ENCODE peak calls at places on chromosomes 3 and 15, in seven cellular contexts. T is dorsolateral prefrontal cortex, V is uterus, P is mammary epithelial cell, B is esophagus squamous epithelium, R is aorta, C is bronchial epithelial cell. D is an unnamed sample.

GRCh38 chr3:197674741-197675567 is 61.8 kb downstream of the RUBCN start:
- DNase-seq in V (no peak), P (no peak), R (peak), C (no peak), T (no peak), B (no peak), D (no peak)

GRCh38 chr3:45092132-45093031 is 53.8 kb downstream of the CDCP1 start:
- DNase-seq in C (peak), T (no peak), P (peak), V (peak), R (no peak), B (no peak), D (no peak)

GRCh38 chr15:50416920-50417319 is 7.3 kb upstream of the USP8 start:
- DNase-seq in C (no peak), T (no peak), R (no peak), P (no peak), V (no peak), B (no peak), D (no peak)

GRCh38 chr15:65130941-65131340 is 2.7 kb downstream of the PDCD7 start:
- DNase-seq in C (peak), T (no peak), V (no peak), P (no peak), R (no peak), B (no peak), D (no peak)

GRCh38 chr3:52593103-52593502 is 56.7 kb downstream of the UQCC5 start:
- DNase-seq in T (no peak), B (no peak), R (no peak), V (no peak), P (no peak), C (no peak), D (no peak)

GRCh38 chr15:60781211-60781713 is 302.3 kb upstream of the ICE2 start:
- DNase-seq in C (no peak), V (no peak), B (no peak), T (no peak), R (no peak), P (no peak), D (no peak)

GRCh38 chr15:82540984-82541431 is 751 bp upstream of the RPS17 start:
- DNase-seq in P (peak), C (peak), R (peak), B (no peak), V (peak), T (no peak), D (no peak)

GRCh38 chr3:46360904-46361303 is 7.0 kb downstream of the CCR2 start:
- DNase-seq in R (no peak), T (no peak), V (no peak), C (no peak), P (no peak), B (no peak), D (no peak)

GRCh38 chr15:95132774-95133173 is 901.4 kb downstream of the MCTP2 start:
- DNase-seq in P (peak), T (no peak), C (peak), R (no peak), V (no peak), B (no peak), D (no peak)

GRCh38 chr3:184126006-184126405 is 9.2 kb upstream of the EIF2B5 start:
- DNase-seq in B (no peak), R (no peak), V (no peak), C (no peak), T (no peak), P (no peak), D (no peak)

GRCh38 chr15:68460166-68460565 is 28.2 kb upstream of the ITGA11 start:
- DNase-seq in B (no peak), P (no peak), V (no peak), T (no peak), R (no peak), C (no peak), D (no peak)

GRCh38 chr3:69531975-69532827 is 146.3 kb upstream of the FRMD4B start:
- DNase-seq in T (no peak), R (no peak), C (no peak), V (no peak), B (no peak), P (no peak), D (no peak)

GRCh38 chr15:83398591-83398990 is 48.5 kb upstream of the SH3GL3 start:
- DNase-seq in V (no peak), P (peak), B (no peak), R (no peak), C (peak), T (no peak), D (no peak)

GRCh38 chr3:8607285-8608040 is 37.1 kb downstream of the SSUH2 start:
- DNase-seq in V (peak), B (no peak), P (peak), R (no peak), C (peak), T (no peak), D (no peak)

GRCh38 chr3:13563911-13564310 is 15.0 kb downstream of the FBLN2 start:
- DNase-seq in T (no peak), R (no peak), B (no peak), V (no peak), P (no peak), C (no peak), D (no peak)

GRCh38 chr3:168964736-168965135 is 698.8 kb downstream of the MECOM start:
- DNase-seq in T (no peak), B (no peak), P (no peak), R (no peak), V (no peak), C (no peak), D (no peak)

GRCh38 chr3:123469323-123469995 is 20.6 kb upstream of the ADCY5 start:
- DNase-seq in V (no peak), T (no peak), C (no peak), R (no peak), B (no peak), P (no peak), D (no peak)

GRCh38 chr3:11145888-11146287 is 8.4 kb upstream of the HRH1 start:
- DNase-seq in C (peak), R (no peak), V (no peak), P (peak), T (no peak), B (no peak), D (no peak)

GRCh38 chr3:151631946-151632345 is 101.8 kb upstream of the AADACL2 start:
- DNase-seq in B (no peak), T (no peak), P (no peak), R (no peak), C (no peak), V (no peak), D (no peak)

DNA sequence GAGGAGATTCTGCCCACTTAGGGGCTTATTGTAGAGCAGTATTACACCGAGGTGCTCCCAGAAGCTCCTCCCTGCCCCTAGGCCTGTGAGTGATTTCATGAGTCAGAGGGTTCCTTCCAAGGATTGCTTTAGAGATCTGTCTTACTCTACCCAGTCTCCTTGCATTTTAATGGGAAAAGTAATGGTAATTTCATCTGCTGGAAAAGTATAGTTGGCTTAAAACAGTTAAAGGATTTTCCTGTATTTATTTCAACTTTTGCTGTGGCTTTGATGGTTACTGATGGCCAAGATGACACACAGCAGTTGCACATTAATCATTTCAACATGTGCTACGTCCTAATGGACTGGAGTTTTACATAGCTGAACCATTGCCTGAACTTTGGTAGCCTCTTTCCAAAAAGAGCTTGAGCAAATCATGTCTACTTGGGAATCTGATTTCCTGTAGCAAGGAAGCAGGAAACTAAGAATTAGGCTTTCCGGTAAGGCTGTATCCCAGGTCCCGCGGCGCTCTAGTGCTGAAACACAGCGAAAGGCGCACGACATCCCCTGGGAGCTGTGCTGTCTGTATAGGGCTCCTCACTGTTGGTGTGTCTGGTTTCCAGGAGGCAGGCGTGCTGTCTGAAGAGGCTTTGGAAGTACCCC is 9.2 kb upstream of the PGPEP1L start:
- DNase-seq in T (no peak), C (peak), V (no peak), R (no peak), B (no peak), P (peak), D (no peak)
- H3K4me3 ChIP-seq in T (no peak), C (no peak), V (no peak), R (no peak), B (no peak), P (no peak), D (no peak)

GRCh38 chr3:72973031-72973723 is 23.4 kb upstream of the PPP4R2 start:
- DNase-seq in V (no peak), C (peak), P (peak), R (no peak), T (no peak), B (no peak), D (no peak)
- H3K4me3 ChIP-seq in V (no peak), C (no peak), P (no peak), R (no peak), T (no peak), B (no peak), D (no peak)

GRCh38 chr3:141368925-141369794 is 856 bp downstream of the ZBTB38 start:
- DNase-seq in V (no peak), R (no peak), C (peak), B (no peak), T (no peak), P (no peak), D (no peak)

GRCh38 chr3:141366285-141367037 is 1.8 kb upstream of the ZBTB38 start:
- DNase-seq in P (peak), C (peak), B (no peak), T (no peak), R (no peak), V (peak), D (peak)

GRCh38 chr3:141367038-141367730 is 1.1 kb upstream of the ZBTB38 start:
- DNase-seq in V (peak), B (no peak), C (peak), P (peak), R (no peak), T (no peak), D (peak)

GRCh38 chr3:141370065-141370533 is 1.8 kb downstream of the ZBTB38 start:
- DNase-seq in B (peak), V (peak), R (no peak), C (peak), P (peak), T (no peak), D (no peak)

DNA sequence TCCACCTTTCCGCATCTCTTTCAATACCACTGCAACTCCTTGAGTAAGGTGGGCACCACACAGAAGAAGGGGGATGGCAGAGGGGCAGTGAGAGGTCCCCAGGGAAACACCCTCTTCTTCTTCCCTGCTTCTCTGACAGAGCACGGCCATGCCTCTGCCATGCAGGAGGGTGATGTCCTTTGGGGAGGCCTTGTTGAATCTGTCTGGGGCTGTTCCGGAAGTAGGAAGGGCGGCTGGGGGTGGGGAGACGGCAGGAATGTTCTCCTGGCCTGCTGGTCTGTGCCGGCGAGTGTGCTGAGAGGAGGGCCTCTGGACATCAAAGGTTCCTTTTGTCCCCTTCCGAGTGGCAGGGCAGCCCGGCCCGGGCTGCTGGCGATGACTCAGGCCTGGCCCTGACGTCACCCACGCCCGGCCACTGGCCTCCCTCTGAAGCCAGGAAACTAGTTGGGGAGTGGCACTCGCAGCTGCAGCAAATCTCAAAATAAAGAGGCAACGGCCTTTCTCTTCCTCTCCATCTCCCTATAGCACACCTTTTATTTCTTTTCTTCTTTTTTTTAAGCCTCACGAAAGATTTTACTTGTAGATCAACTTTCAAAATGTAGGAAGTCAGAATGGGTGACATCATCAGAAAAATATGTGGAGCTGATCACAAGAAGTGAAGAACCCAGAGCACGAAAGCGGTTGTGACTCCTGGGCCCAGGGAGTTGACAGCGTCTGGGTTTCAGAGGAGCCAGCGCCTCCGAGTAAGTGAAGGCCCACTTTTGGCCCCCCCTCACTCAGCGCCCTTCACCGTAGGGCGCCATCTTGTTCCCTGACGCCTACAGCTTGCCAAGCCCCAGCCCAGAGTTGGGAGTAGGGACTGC is at the start of gene ZBTB38:
- DNase-seq in B (peak), P (peak), V (peak), R (peak), C (peak), T (peak), D (peak)
- H3K4me3 ChIP-seq in B (peak), P (peak), V (peak), R (peak), C (peak), T (peak), D (peak)

GRCh38 chr3:157130138-157130880 is 29.6 kb downstream of the CCNL1 start:
- DNase-seq in T (no peak), B (no peak), R (peak), V (peak), P (peak), C (peak), D (peak)
- H3K4me3 ChIP-seq in T (peak), B (peak), R (no peak), V (no peak), P (no peak), C (no peak), D (no peak)

GRCh38 chr15:88987951-88988671 is 74.9 kb upstream of the MFGE8 start:
- DNase-seq in R (no peak), C (no peak), V (no peak), B (no peak), T (no peak), P (no peak), D (no peak)

GRCh38 chr15:88987590-88987950 is 74.4 kb upstream of the MFGE8 start:
- DNase-seq in T (no peak), C (no peak), P (no peak), B (no peak), R (no peak), V (no peak), D (no peak)

GRCh38 chr15:88992216-88992615 is 79.0 kb upstream of the MFGE8 start:
- DNase-seq in P (no peak), R (no peak), C (no peak), T (no peak), B (no peak), V (no peak), D (no peak)

GRCh38 chr15:88989578-88989977 is 76.4 kb upstream of the MFGE8 start:
- DNase-seq in V (no peak), R (no peak), C (no peak), T (no peak), P (no peak), B (no peak), D (no peak)

GRCh38 chr15:88990185-88990679 is 77.1 kb upstream of the MFGE8 start:
- DNase-seq in C (no peak), P (no peak), T (no peak), R (no peak), B (no peak), V (no peak), D (no peak)
- H3K4me3 ChIP-seq in C (no peak), P (no peak), T (no peak), R (no peak), B (no peak), V (no peak), D (no peak)

DNA sequence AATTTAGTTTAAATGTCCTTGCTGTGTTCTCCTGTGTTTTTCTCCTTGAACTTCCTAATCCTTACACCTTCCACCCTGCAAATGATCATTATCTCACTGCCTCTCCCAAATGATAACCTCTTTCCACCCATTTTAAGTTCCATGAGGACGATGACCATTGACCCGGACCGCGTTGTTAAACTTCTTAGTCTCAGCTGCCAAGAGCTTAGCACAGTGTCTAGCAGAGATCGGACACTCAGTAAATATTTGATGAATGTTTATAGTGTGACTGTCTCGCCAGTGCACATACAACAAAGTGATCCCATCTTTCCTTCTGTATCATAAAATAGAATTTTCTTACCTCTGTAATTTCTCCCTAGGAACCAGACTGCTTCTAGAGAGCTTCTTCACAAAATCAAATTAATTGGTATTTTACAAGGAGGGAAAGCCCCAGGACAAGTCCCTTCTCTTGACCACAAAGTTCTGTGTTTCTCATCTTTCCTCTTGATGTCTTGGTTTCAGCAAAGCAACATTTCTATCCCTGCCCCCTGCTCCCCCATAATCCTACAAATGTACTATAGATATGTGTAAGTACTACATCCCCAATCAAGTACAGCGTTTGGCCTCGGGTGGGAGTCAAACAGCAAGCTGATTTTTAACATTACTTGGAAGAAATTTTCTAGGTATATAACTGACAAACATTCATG is 429.7 kb downstream of the LPP start:
- DNase-seq in B (no peak), C (peak), T (no peak), P (peak), V (no peak), R (no peak), D (no peak)
- H3K4me3 ChIP-seq in B (no peak), C (no peak), T (no peak), P (no peak), V (no peak), R (no peak), D (no peak)

GRCh38 chr15:99917237-99917636 is 184.0 kb upstream of the LYSMD4 start:
- DNase-seq in B (no peak), C (no peak), R (peak), P (no peak), T (no peak), V (no peak), D (no peak)
- H3K4me3 ChIP-seq in B (no peak), C (no peak), R (no peak), P (no peak), T (no peak), V (no peak), D (no peak)

D was measured in RWPE2.